ENCODE peak calls at places on chromosomes 2 and 18, in six cellular contexts. D, X, I, L, K and G are unnamed samples.

GRCh38 chr2:128756372-128756730 is 437.7 kb upstream of the HS6ST1 start:
- DNase-seq in I (no peak), K (no peak), X (no peak), L (peak; percentile 55), D (no peak), G (peak; percentile 84)

GRCh38 chr2:61670591-61671503 is 132.7 kb upstream of the XPO1 start:
- DNase-seq in X (peak; percentile 44), L (peak; percentile 70), D (no peak), K (peak; percentile 18), I (peak; percentile 73), G (peak; percentile 71)

GRCh38 chr2:238456966-238457926 is 30.5 kb downstream of the ASB1 start:
- DNase-seq in K (no peak), D (no peak), X (no peak), I (no peak), L (no peak), G (no peak)

GRCh38 chr2:222526480-222527277 is 102.3 kb downstream of the SGPP2 start:
- DNase-seq in I (no peak), X (no peak), L (no peak), K (no peak), D (no peak), G (no peak)

GRCh38 chr18:22613058-22613690 is 195.5 kb upstream of the CTAGE1 start:
- DNase-seq in K (no peak), I (no peak), L (no peak), D (no peak), X (peak; percentile 75), G (peak; percentile 34)

GRCh38 chr2:16633632-16634430 is 31.8 kb downstream of the CYRIA start:
- DNase-seq in L (no peak), I (peak; percentile 26), X (no peak), K (no peak), D (no peak), G (no peak)

GRCh38 chr2:229610871-229611270 is 103.5 kb downstream of the DNER start:
- DNase-seq in K (no peak), I (no peak), D (no peak), L (no peak), X (no peak), G (no peak)

GRCh38 chr2:222621893-222622292 is 34.0 kb downstream of the FARSB start:
- DNase-seq in I (no peak), X (no peak), D (no peak), K (no peak), L (no peak), G (no peak)

GRCh38 chr2:62577994-62578836 is 72.2 kb upstream of the TMEM17 start:
- DNase-seq in X (no peak), K (no peak), I (peak; percentile 87), L (no peak), D (no peak), G (no peak)

GRCh38 chr18:830315-830901 is 18.4 kb upstream of the YES1 start:
- DNase-seq in K (no peak), X (no peak), D (peak; percentile 19), L (no peak), I (no peak), G (no peak)

GRCh38 chr2:219176818-219177593 is at the start of gene CNPPD1:
- DNase-seq in K (peak; percentile 87), X (peak; percentile 92), D (peak; percentile 87), I (peak; percentile 89), L (peak; percentile 94), G (peak; percentile 89)

GRCh38 chr2:46160326-46160725 is 136.9 kb upstream of the EPAS1 start:
- DNase-seq in L (no peak), X (no peak), D (no peak), I (no peak), K (no peak), G (no peak)

GRCh38 chr2:192500550-192501200 is 305.9 kb upstream of the TMEFF2 start:
- DNase-seq in L (no peak), D (no peak), I (peak; percentile 47), K (no peak), X (no peak), G (no peak)